ENCODE peak calls at places on chromosome 14, in five cellular contexts. One of them, this sample, is unnamed.

GRCh38 chr14:55556929-55557623 is 22.9 kb upstream of the KTN1 start:
- DNase-seq in nephron progenitor cell: peak
- DNase-seq in SW480: peak
- DNase-seq in Right ventricle myocardium superior: peak
- DNase-seq in T-helper 9 cell: no peak
- DNase-seq in this sample: no peak

GRCh38 chr14:95327558-95328374 is 8.1 kb upstream of the CLMN start:
- DNase-seq in Right ventricle myocardium superior: no peak
- DNase-seq in SW480: no peak
- DNase-seq in nephron progenitor cell: no peak
- DNase-seq in T-helper 9 cell: no peak
- DNase-seq in this sample: no peak

GRCh38 chr14:44612002-44612401 is 104.9 kb upstream of the FSCB start:
- DNase-seq in nephron progenitor cell: no peak
- DNase-seq in SW480: no peak
- DNase-seq in T-helper 9 cell: no peak
- DNase-seq in Right ventricle myocardium superior: no peak
- DNase-seq in this sample: no peak

GRCh38 chr14:75654127-75654732 is 6.4 kb downstream of the ERG28 start:
- DNase-seq in Right ventricle myocardium superior: peak
- DNase-seq in nephron progenitor cell: peak
- DNase-seq in T-helper 9 cell: peak
- DNase-seq in SW480: peak
- DNase-seq in this sample: peak

GRCh38 chr14:20632831-20633771 is 8.4 kb downstream of the OR6S1 start:
- DNase-seq in T-helper 9 cell: peak
- DNase-seq in nephron progenitor cell: peak
- DNase-seq in Right ventricle myocardium superior: no peak
- DNase-seq in SW480: peak
- DNase-seq in this sample: peak

GRCh38 chr14:38143651-38144505 is 63.8 kb upstream of the SSTR1 start:
- DNase-seq in T-helper 9 cell: no peak
- DNase-seq in nephron progenitor cell: no peak
- DNase-seq in Right ventricle myocardium superior: no peak
- DNase-seq in SW480: peak
- DNase-seq in this sample: no peak

GRCh38 chr14:97723834-97724770 is 926.9 kb downstream of the VRK1 start:
- DNase-seq in T-helper 9 cell: no peak
- DNase-seq in nephron progenitor cell: no peak
- DNase-seq in Right ventricle myocardium superior: no peak
- DNase-seq in SW480: no peak
- DNase-seq in this sample: peak

GRCh38 chr14:103558071-103558882 is 4.2 kb downstream of the BAG5 start:
- DNase-seq in nephron progenitor cell: no peak
- DNase-seq in T-helper 9 cell: no peak
- DNase-seq in Right ventricle myocardium superior: peak
- DNase-seq in SW480: peak
- DNase-seq in this sample: no peak

GRCh38 chr14:68514611-68515194 is 278.2 kb downstream of the ZFP36L1 start:
- DNase-seq in T-helper 9 cell: no peak
- DNase-seq in Right ventricle myocardium superior: no peak
- DNase-seq in nephron progenitor cell: no peak
- DNase-seq in SW480: no peak
- DNase-seq in this sample: no peak

GRCh38 chr14:95069018-95069417 is 88.3 kb downstream of the DICER1 start:
- DNase-seq in SW480: no peak
- DNase-seq in nephron progenitor cell: no peak
- DNase-seq in Right ventricle myocardium superior: no peak
- DNase-seq in T-helper 9 cell: no peak
- DNase-seq in this sample: no peak

GRCh38 chr14:68795602-68796417 is 2.9 kb upstream of the ZFP36L1 start:
- DNase-seq in Right ventricle myocardium superior: peak
- DNase-seq in SW480: peak
- DNase-seq in nephron progenitor cell: peak
- DNase-seq in T-helper 9 cell: peak
- DNase-seq in this sample: peak

GRCh38 chr14:102507891-102508312 is 1.7 kb downstream of the ANKRD9 start:
- DNase-seq in SW480: no peak
- DNase-seq in nephron progenitor cell: no peak
- DNase-seq in T-helper 9 cell: no peak
- DNase-seq in Right ventricle myocardium superior: no peak
- DNase-seq in this sample: no peak

GRCh38 chr14:89484445-89484844 is 67.4 kb upstream of the FOXN3 start:
- DNase-seq in nephron progenitor cell: no peak
- DNase-seq in SW480: no peak
- DNase-seq in Right ventricle myocardium superior: no peak
- DNase-seq in T-helper 9 cell: no peak
- DNase-seq in this sample: no peak

GRCh38 chr14:94677747-94678146 is 65.6 kb downstream of the SERPINA3 start:
- DNase-seq in SW480: no peak
- DNase-seq in nephron progenitor cell: no peak
- DNase-seq in T-helper 9 cell: no peak
- DNase-seq in Right ventricle myocardium superior: no peak
- DNase-seq in this sample: no peak

GRCh38 chr14:67187826-67188225 is 1.4 kb upstream of the GARIN2 start:
- DNase-seq in nephron progenitor cell: no peak
- DNase-seq in Right ventricle myocardium superior: no peak
- DNase-seq in T-helper 9 cell: no peak
- DNase-seq in SW480: peak
- DNase-seq in this sample: no peak

GRCh38 chr14:33812181-33812580 is 138.7 kb downstream of the EGLN3 start:
- DNase-seq in T-helper 9 cell: no peak
- DNase-seq in SW480: no peak
- DNase-seq in Right ventricle myocardium superior: no peak
- DNase-seq in nephron progenitor cell: no peak
- DNase-seq in this sample: no peak

GRCh38 chr14:74519316-74520074 is 25.9 kb downstream of the ISCA2 start:
- DNase-seq in SW480: no peak
- DNase-seq in nephron progenitor cell: no peak
- DNase-seq in Right ventricle myocardium superior: peak
- DNase-seq in T-helper 9 cell: no peak
- DNase-seq in this sample: no peak

GRCh38 chr14:24329736-24330135 is 5.1 kb downstream of the ADCY4 start:
- DNase-seq in nephron progenitor cell: no peak
- DNase-seq in SW480: no peak
- DNase-seq in Right ventricle myocardium superior: peak
- DNase-seq in T-helper 9 cell: peak
- DNase-seq in this sample: peak

GRCh38 chr14:59870277-59871165 is at the start of gene RTN1:
- DNase-seq in nephron progenitor cell: peak
- DNase-seq in SW480: peak
- DNase-seq in Right ventricle myocardium superior: peak
- DNase-seq in T-helper 9 cell: no peak
- DNase-seq in this sample: no peak

GRCh38 chr14:103543721-103544626 is 15.0 kb downstream of the TRMT61A start:
- DNase-seq in T-helper 9 cell: no peak
- DNase-seq in SW480: no peak
- DNase-seq in Right ventricle myocardium superior: peak
- DNase-seq in nephron progenitor cell: no peak
- DNase-seq in this sample: no peak

GRCh38 chr14:104665092-104665662 is 24.2 kb upstream of the INF2 start:
- DNase-seq in T-helper 9 cell: no peak
- DNase-seq in SW480: no peak
- DNase-seq in Right ventricle myocardium superior: no peak
- DNase-seq in nephron progenitor cell: no peak
- DNase-seq in this sample: no peak

GRCh38 chr14:36591482-36591881 is 9.1 kb upstream of the NKX2-8 start:
- DNase-seq in Right ventricle myocardium superior: no peak
- DNase-seq in T-helper 9 cell: no peak
- DNase-seq in nephron progenitor cell: no peak
- DNase-seq in SW480: no peak
- DNase-seq in this sample: no peak

GRCh38 chr14:96502621-96503251 is 554 bp downstream of the PAPOLA start:
- DNase-seq in T-helper 9 cell: no peak
- DNase-seq in SW480: peak
- DNase-seq in Right ventricle myocardium superior: peak
- DNase-seq in nephron progenitor cell: peak
- DNase-seq in this sample: peak

GRCh38 chr14:89952581-89952980 is 1.9 kb downstream of the EFCAB11 start:
- DNase-seq in T-helper 9 cell: no peak
- DNase-seq in Right ventricle myocardium superior: no peak
- DNase-seq in SW480: no peak
- DNase-seq in nephron progenitor cell: no peak
- DNase-seq in this sample: no peak

GRCh38 chr14:92263681-92264080 is 59.3 kb upstream of the SLC24A4 start:
- DNase-seq in Right ventricle myocardium superior: no peak
- DNase-seq in nephron progenitor cell: no peak
- DNase-seq in T-helper 9 cell: no peak
- DNase-seq in SW480: no peak
- DNase-seq in this sample: no peak

GRCh38 chr14:52068741-52069616 is at the start of gene NID2:
- DNase-seq in T-helper 9 cell: peak
- DNase-seq in Right ventricle myocardium superior: peak
- DNase-seq in SW480: no peak
- DNase-seq in nephron progenitor cell: peak
- DNase-seq in this sample: peak

GRCh38 chr14:55762595-55763232 is 182.7 kb downstream of the KTN1 start:
- DNase-seq in Right ventricle myocardium superior: no peak
- DNase-seq in T-helper 9 cell: no peak
- DNase-seq in SW480: no peak
- DNase-seq in nephron progenitor cell: no peak
- DNase-seq in this sample: no peak

GRCh38 chr14:51157012-51157411 is 62.1 kb upstream of the TRIM9 start:
- DNase-seq in nephron progenitor cell: no peak
- DNase-seq in Right ventricle myocardium superior: no peak
- DNase-seq in T-helper 9 cell: no peak
- DNase-seq in SW480: peak
- DNase-seq in this sample: no peak

GRCh38 chr14:68470361-68470760 is 322.5 kb downstream of the ZFP36L1 start:
- DNase-seq in SW480: no peak
- DNase-seq in T-helper 9 cell: no peak
- DNase-seq in nephron progenitor cell: no peak
- DNase-seq in Right ventricle myocardium superior: no peak
- DNase-seq in this sample: no peak

GRCh38 chr14:89420502-89420901 is 3.5 kb upstream of the FOXN3 start:
- DNase-seq in nephron progenitor cell: no peak
- DNase-seq in Right ventricle myocardium superior: no peak
- DNase-seq in SW480: no peak
- DNase-seq in T-helper 9 cell: no peak
- DNase-seq in this sample: no peak

GRCh38 chr14:38309522-38310262 is 53.8 kb upstream of the CLEC14A start:
- DNase-seq in nephron progenitor cell: no peak
- DNase-seq in SW480: no peak
- DNase-seq in T-helper 9 cell: no peak
- DNase-seq in Right ventricle myocardium superior: no peak
- DNase-seq in this sample: no peak

GRCh38 chr14:61381589-61381988 is 60.2 kb downstream of the PRKCH start:
- DNase-seq in nephron progenitor cell: no peak
- DNase-seq in SW480: no peak
- DNase-seq in T-helper 9 cell: no peak
- DNase-seq in Right ventricle myocardium superior: no peak
- DNase-seq in this sample: no peak

GRCh38 chr14:91289464-91289863 is 45.0 kb upstream of the GPR68 start:
- DNase-seq in Right ventricle myocardium superior: no peak
- DNase-seq in T-helper 9 cell: no peak
- DNase-seq in SW480: no peak
- DNase-seq in nephron progenitor cell: no peak
- DNase-seq in this sample: no peak

GRCh38 chr14:106506901-106507305 is 980.5 kb downstream of the TMEM121 start:
- DNase-seq in SW480: no peak
- DNase-seq in T-helper 9 cell: peak
- DNase-seq in Right ventricle myocardium superior: no peak
- DNase-seq in nephron progenitor cell: no peak
- DNase-seq in this sample: peak

GRCh38 chr14:43449291-43449690 is 1057.8 kb downstream of the FSCB start:
- DNase-seq in Right ventricle myocardium superior: no peak
- DNase-seq in SW480: no peak
- DNase-seq in nephron progenitor cell: no peak
- DNase-seq in T-helper 9 cell: no peak
- DNase-seq in this sample: no peak

GRCh38 chr14:34423445-34423844 is 38.6 kb downstream of the SPTSSA start:
- DNase-seq in Right ventricle myocardium superior: no peak
- DNase-seq in nephron progenitor cell: no peak
- DNase-seq in T-helper 9 cell: no peak
- DNase-seq in SW480: no peak
- DNase-seq in this sample: no peak

GRCh38 chr14:50319293-50319692 is 7.2 kb downstream of the DMAC2L start:
- DNase-seq in T-helper 9 cell: no peak
- DNase-seq in Right ventricle myocardium superior: no peak
- DNase-seq in nephron progenitor cell: no peak
- DNase-seq in SW480: no peak
- DNase-seq in this sample: no peak

GRCh38 chr14:54253195-54253947 is 143.4 kb upstream of the CDKN3 start:
- DNase-seq in T-helper 9 cell: no peak
- DNase-seq in Right ventricle myocardium superior: no peak
- DNase-seq in nephron progenitor cell: no peak
- DNase-seq in SW480: peak
- DNase-seq in this sample: no peak

This sample was measured in effector memory CD8-positive, alpha-beta T cell.